ENCODE peak calls at places on chromosome 19, in six cellular contexts. R, Q, J, N, I and C are unnamed samples.

GRCh38 chr19:31718041-31718440 is 368.8 kb upstream of the TSHZ3 start:
- DNase-seq in I (no peak), R (no peak), Q (no peak), N (no peak), J (no peak), C (no peak)

GRCh38 chr19:663682-664117 is 686 bp upstream of the RNF126 start:
- DNase-seq in Q (no peak), I (no peak), N (no peak), J (no peak), R (peak), C (no peak)

GRCh38 chr19:18496167-18496979 is 25.5 kb downstream of the ELL start:
- DNase-seq in R (no peak), J (no peak), I (no peak), N (peak), Q (no peak), C (peak)

GRCh38 chr19:55643003-55643732 is at the start of gene ZNF581:
- DNase-seq in R (peak), N (peak), J (peak), I (peak), Q (peak), C (peak)

GRCh38 chr19:9078651-9079050 is 8.2 kb upstream of the OR1M1 start:
- DNase-seq in I (no peak), R (no peak), N (no peak), J (no peak), Q (no peak), C (no peak)

GRCh38 chr19:58154287-58154678 is 3.7 kb upstream of the ZNF329 start:
- DNase-seq in R (no peak), I (peak), J (peak), Q (peak), N (peak), C (no peak)

GRCh38 chr19:32350492-32350891 is 5.1 kb downstream of the ZNF507 start:
- DNase-seq in J (no peak), N (peak), R (no peak), Q (no peak), I (no peak), C (no peak)

GRCh38 chr19:58568731-58569130 is 4.4 kb downstream of the MZF1 start:
- DNase-seq in J (peak), R (no peak), I (peak), N (no peak), Q (no peak), C (no peak)

GRCh38 chr19:48540110-48540509 is 11.9 kb upstream of the SULT2B1 start:
- DNase-seq in N (no peak), Q (no peak), J (no peak), R (peak), I (no peak), C (no peak)

GRCh38 chr19:58350871-58351557 is 2.3 kb downstream of the A1BG start:
- DNase-seq in Q (no peak), R (no peak), J (no peak), I (no peak), N (no peak), C (no peak)

DNA sequence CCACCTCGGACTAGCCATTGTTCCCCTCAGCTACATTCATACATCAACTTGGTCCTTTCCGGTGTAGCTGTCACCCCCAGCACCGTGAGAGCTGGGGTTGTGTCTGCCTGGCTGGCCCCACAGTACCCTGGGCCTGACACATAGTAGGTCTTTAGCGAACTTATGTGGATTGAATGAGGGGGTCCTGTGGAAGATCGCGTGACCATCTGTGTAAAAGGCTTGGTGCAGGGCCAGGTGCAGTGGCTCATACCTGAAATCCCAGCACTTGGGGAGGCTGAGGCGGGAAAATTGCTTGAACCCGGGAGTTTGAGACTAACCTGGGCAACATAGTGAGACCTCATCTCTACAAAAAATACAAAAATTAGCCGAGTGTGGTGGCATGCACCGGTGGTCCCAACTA is 2.0 kb downstream of the SMARCA4 start:
- DNase-seq in R (no peak), J (no peak), N (no peak), Q (no peak), I (no peak), C (no peak)
- H3K4me3 ChIP-seq in R (no peak), J (no peak), N (no peak), Q (peak), I (no peak), C (peak)

GRCh38 chr19:11577451-11578341 is at the start of gene ACP5:
- DNase-seq in N (peak), I (no peak), R (no peak), J (peak), Q (no peak), C (no peak)
- H3K4me3 ChIP-seq in N (peak), I (peak), R (peak), J (no peak), Q (peak), C (no peak)

GRCh38 chr19:45780146-45780447 is 2.2 kb downstream of the DMPK start:
- DNase-seq in Q (no peak), N (no peak), R (no peak), J (no peak), I (no peak), C (no peak)
- H3K4me3 ChIP-seq in Q (peak), N (no peak), R (peak), J (no peak), I (peak), C (no peak)

GRCh38 chr19:4454952-4455738 is 2.4 kb downstream of the UBXN6 start:
- DNase-seq in J (no peak), R (no peak), N (peak), Q (no peak), I (peak), C (peak)
- H3K4me3 ChIP-seq in J (no peak), R (peak), N (no peak), Q (no peak), I (peak), C (peak)

DNA sequence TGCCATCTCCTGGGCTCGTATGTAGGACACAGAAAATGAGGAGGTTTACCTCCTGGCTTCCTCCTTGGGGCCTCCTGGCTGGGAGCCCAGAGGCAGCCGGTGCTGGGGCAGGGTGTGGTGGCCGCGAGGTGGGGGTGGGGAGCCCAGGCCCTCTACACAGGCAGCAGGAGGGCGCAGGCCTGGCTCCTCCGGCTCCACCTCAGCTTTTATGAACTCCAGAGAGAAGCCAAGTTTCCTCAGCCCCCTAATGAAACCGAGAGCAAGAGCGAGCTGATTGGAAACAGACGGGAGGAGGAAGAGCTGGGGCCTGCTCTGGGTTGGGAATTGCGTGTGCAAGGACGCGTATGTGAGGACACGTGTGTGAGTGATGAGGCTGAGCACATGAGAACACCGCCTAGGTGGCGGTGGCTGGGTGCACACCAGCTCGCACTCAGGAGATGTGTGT is 23.1 kb downstream of the LYL1 start:
- DNase-seq in I (peak), Q (no peak), R (no peak), N (peak), J (no peak), C (no peak)
- H3K4me3 ChIP-seq in I (no peak), Q (no peak), R (no peak), N (no peak), J (no peak), C (no peak)

GRCh38 chr19:16337809-16338469 is 13.3 kb downstream of the KLF2 start:
- DNase-seq in I (no peak), J (no peak), Q (no peak), R (no peak), N (no peak), C (no peak)
- H3K4me3 ChIP-seq in I (no peak), J (no peak), Q (no peak), R (no peak), N (no peak), C (no peak)

GRCh38 chr19:36244066-36244465 is 29.2 kb downstream of the ZNF146 start:
- DNase-seq in N (no peak), R (no peak), I (no peak), Q (peak), J (no peak), C (no peak)

GRCh38 chr19:36246006-36246391 is 31.1 kb downstream of the ZNF146 start:
- DNase-seq in J (no peak), Q (no peak), R (no peak), I (no peak), N (no peak), C (no peak)

DNA sequence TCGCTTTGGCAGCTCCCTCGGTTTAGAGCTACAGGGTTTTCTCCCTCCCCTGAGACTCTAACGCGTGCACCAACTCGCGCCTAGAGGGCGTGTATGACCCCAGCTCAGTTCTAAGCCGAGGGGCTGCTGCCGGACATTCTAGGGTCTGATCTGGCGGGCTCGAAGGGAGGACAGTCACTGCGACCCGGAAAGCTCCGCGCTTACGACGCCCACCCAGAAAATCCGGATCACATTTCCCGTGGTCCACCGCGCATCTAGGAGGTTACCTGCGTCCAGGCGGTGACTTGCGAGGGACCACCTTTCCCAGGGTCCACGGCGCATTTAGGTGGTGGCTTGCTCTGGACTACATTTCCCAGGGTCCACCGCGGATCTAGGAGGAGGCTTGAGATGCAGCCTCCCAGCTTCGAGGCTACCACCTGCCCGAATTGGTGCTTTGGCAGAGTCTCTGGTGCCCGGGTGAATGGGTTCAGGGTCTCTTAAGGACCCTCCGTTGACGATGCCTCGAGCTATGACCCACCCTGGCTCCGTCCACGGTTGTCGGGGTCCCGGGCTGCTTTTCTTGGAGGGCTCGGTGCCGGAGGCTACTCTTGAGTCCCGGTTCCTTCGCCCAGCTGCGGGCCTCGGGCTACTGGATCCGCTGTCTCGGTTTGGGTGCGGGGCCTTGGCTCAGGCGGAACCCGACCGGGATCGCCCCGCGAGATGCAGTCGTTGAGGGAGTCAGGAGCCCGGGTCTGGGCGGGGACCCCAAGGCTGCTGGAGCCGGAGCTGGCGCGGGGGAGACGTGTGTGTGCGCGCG is 30.5 kb downstream of the ZNF146 start:
- DNase-seq in R (no peak), J (no peak), N (no peak), Q (peak), I (no peak), C (no peak)
- H3K4me3 ChIP-seq in R (peak), J (no peak), N (no peak), Q (peak), I (peak), C (peak)